ENCODE peak calls at places on chromosome 4, in six cellular contexts. X is epithelial cell of esophagus; D is effector memory CD4-positive, alpha-beta T cell; Q is cardiac fibroblast; P is brain microvascular endothelial cell; M is cardiac muscle cell. F is an unnamed sample.

GRCh38 chr4:165872443-165873297 is at the start of gene TLL1:
- DNase-seq in X (peak), D (no peak), Q (peak), P (no peak), M (peak), F (no peak)

GRCh38 chr4:153222162-153222789 is 18.0 kb downstream of the TRIM2 start:
- DNase-seq in X (peak), D (no peak), Q (peak), P (peak), M (peak), F (no peak)

GRCh38 chr4:109559983-109560686 is at the start of gene MCUB:
- DNase-seq in X (peak), D (peak), Q (peak), P (peak), M (peak), F (peak)

GRCh38 chr4:184475096-184475461 is 729 bp upstream of the IRF2 start:
- DNase-seq in X (peak), D (peak), Q (peak), P (peak), M (peak), F (peak)

GRCh38 chr4:158035662-158036195 is 137.1 kb downstream of the GASK1B start:
- DNase-seq in X (no peak), D (no peak), Q (no peak), P (no peak), M (no peak), F (no peak)

GRCh38 chr4:169899295-169899694 is 126.9 kb downstream of the MFAP3L start:
- DNase-seq in X (peak), D (no peak), Q (peak), P (peak), M (no peak), F (no peak)

GRCh38 chr4:19224820-19225219 is 1026.9 kb upstream of the SLIT2 start:
- DNase-seq in X (peak), D (no peak), Q (peak), P (no peak), M (peak), F (peak)

GRCh38 chr4:55635760-55636621 is at the start of gene NMU:
- DNase-seq in X (peak), D (no peak), Q (peak), P (no peak), M (peak), F (no peak)

GRCh38 chr4:170243662-170244288 is 154.0 kb upstream of the AADAT start:
- DNase-seq in X (peak), D (no peak), Q (no peak), P (no peak), M (no peak), F (no peak)

GRCh38 chr4:78876568-78877320 is 62.5 kb downstream of the PAQR3 start:
- DNase-seq in X (peak), D (no peak), Q (peak), P (no peak), M (no peak), F (no peak)

GRCh38 chr4:88962430-88962829 is 94.6 kb downstream of the FAM13A start:
- DNase-seq in X (peak), D (no peak), Q (no peak), P (no peak), M (no peak), F (no peak)

GRCh38 chr4:3856604-3857204 is 90.5 kb downstream of the ADRA2C start:
- DNase-seq in X (no peak), D (no peak), Q (no peak), P (no peak), M (no peak), F (no peak)

GRCh38 chr4:26032142-26032541 is 118.1 kb downstream of the SMIM20 start:
- DNase-seq in X (peak), D (no peak), Q (peak), P (peak), M (no peak), F (no peak)

GRCh38 chr4:94701606-94702300 is 56.0 kb upstream of the BMPR1B start:
- DNase-seq in X (no peak), D (no peak), Q (no peak), P (no peak), M (no peak), F (no peak)

GRCh38 chr4:85867281-85867680 is 392.3 kb downstream of the ARHGAP24 start:
- DNase-seq in X (no peak), D (no peak), Q (peak), P (no peak), M (no peak), F (no peak)

GRCh38 chr4:85869156-85869555 is 394.2 kb downstream of the ARHGAP24 start:
- DNase-seq in X (no peak), D (no peak), Q (peak), P (peak), M (no peak), F (no peak)

GRCh38 chr4:85864806-85865205 is 389.9 kb downstream of the ARHGAP24 start:
- DNase-seq in X (no peak), D (no peak), Q (no peak), P (no peak), M (no peak), F (no peak)

GRCh38 chr4:85865256-85865655 is 390.3 kb downstream of the ARHGAP24 start:
- DNase-seq in X (no peak), D (no peak), Q (no peak), P (no peak), M (no peak), F (no peak)

GRCh38 chr4:85866508-85866907 is 391.6 kb downstream of the ARHGAP24 start:
- DNase-seq in X (no peak), D (no peak), Q (peak), P (no peak), M (no peak), F (no peak)
- H3K4me3 ChIP-seq in X (no peak), D (no peak), Q (no peak), P (no peak), M (no peak), F (no peak)

GRCh38 chr4:178632415-178632814 is 1190.2 kb upstream of the AGA start:
- DNase-seq in X (no peak), D (no peak), Q (no peak), P (no peak), M (no peak), F (no peak)

DNA sequence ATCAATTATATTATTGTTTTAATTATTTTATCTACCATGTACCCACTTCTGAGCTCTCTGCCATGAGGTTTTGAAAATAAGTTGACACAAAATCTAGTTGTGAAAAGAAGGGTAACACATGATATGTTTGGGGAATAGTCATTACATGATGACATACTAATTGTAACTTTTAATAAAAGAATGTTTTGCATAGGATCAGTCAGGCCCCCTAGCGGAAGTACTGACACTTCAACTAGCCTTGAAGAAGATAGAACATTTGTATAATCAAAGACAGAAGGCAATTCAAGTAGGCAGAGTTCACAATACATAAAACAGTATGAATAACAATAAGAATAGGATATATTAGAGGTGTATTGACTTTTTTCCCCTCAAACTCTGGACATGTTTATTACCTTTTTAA is 1191.0 kb upstream of the AGA start:
- DNase-seq in X (peak), D (no peak), Q (no peak), P (no peak), M (no peak), F (peak)
- H3K4me3 ChIP-seq in X (no peak), D (no peak), Q (no peak), P (no peak), M (no peak), F (no peak)

DNA sequence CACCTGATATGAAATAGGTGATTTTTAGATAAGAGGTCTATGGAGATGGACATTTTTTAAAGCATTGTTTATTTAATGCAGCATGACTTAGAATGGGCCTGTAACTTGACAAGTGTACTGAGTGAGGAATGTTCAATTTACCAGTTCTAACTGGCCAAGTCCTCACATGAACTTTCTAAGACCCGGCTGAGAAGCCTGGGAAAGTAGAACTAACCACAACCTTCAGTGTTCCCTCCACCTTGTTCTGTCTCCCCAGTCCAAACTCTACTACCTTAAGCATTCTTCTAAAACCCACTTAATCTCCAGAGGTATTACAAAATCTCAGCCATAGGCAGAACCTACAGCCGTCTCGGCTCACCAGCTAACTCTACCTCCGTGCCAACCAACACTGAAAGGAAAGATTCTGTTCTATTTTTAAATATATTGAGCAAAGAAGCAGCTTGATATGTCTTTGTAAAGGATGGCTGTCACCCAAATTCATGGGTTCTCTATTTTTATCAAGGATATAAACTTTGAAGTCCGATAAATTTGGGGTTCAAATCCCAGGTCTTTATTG is 6.8 kb downstream of the PPARGC1A start:
- DNase-seq in X (peak), D (no peak), Q (no peak), P (no peak), M (no peak), F (no peak)
- H3K4me3 ChIP-seq in X (no peak), D (no peak), Q (no peak), P (no peak), M (no peak), F (no peak)

DNA sequence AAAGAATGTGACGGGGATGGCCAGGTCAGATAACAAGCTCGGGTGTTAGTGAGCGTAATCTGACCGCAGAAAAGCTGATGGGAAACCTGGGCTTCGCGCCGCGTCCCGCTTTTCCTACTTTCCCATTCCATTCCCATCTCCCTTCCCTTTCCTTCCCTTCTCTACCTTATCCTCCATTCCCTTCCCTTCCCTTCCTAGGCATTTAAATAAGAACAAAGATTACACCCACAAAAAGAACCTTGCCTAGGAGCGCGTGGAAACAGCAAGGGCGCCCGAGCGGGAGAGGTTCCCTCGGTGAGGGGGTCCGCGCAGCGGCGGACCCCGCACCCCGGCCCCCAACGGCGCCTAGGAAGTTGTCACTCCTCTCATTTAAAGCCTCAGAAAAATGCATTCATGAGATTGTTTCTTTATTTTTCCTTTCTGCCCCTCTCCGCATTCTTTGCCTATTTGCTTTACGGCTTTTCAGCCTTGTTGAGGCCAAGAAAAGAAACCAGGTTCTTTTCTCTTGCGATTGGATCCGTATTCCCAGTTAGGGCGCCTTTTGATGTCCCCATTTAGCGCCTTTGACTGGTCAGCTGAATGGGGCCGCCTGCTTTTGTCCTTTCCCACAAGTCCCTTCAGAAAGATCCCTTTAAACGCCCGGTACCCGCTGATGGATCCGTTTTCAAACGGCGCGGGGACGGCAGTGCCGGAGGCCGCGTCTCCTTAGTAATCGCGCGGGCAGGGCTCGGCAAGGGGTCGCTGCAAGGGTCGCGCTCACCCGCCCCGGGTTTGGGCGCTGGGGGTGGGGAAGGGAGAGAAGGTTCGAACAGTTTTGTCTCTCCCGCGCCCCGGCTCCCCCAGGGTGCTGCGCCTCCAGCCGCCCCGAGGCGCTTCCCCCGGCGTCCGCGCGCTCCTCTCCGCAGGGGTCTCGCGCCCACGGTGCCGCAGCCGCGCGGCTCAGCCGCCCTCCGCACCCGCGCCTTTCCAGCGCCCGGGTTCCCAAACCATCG is 54.1 kb upstream of the TMEM33 start:
- DNase-seq in X (no peak), D (no peak), Q (peak), P (no peak), M (no peak), F (no peak)
- H3K4me3 ChIP-seq in X (peak), D (peak), Q (no peak), P (no peak), M (peak), F (no peak)

GRCh38 chr4:163476761-163477438 is 3.3 kb upstream of the TKTL2 start:
- DNase-seq in X (no peak), D (no peak), Q (no peak), P (no peak), M (peak), F (no peak)

GRCh38 chr4:163473576-163473975 is at the start of gene TKTL2:
- DNase-seq in X (no peak), D (no peak), Q (no peak), P (no peak), M (no peak), F (no peak)

GRCh38 chr4:163473130-163473529 is 424 bp downstream of the TKTL2 start:
- DNase-seq in X (no peak), D (no peak), Q (no peak), P (no peak), M (no peak), F (no peak)

GRCh38 chr4:163474027-163474426 is 473 bp upstream of the TKTL2 start:
- DNase-seq in X (no peak), D (no peak), Q (no peak), P (no peak), M (no peak), F (no peak)
- H3K4me3 ChIP-seq in X (no peak), D (no peak), Q (no peak), P (no peak), M (no peak), F (no peak)

GRCh38 chr4:7938513-7939376 is 916 bp downstream of the AFAP1 start:
- DNase-seq in X (peak), D (no peak), Q (peak), P (no peak), M (peak), F (no peak)

GRCh38 chr4:7939377-7940108 is at the start of gene AFAP1:
- DNase-seq in X (peak), D (peak), Q (peak), P (peak), M (peak), F (peak)

GRCh38 chr4:7933631-7934510 is 5.8 kb downstream of the AFAP1 start:
- DNase-seq in X (no peak), D (no peak), Q (no peak), P (no peak), M (no peak), F (no peak)

GRCh38 chr4:7941111-7942018 is 1.7 kb upstream of the AFAP1 start:
- DNase-seq in X (peak), D (no peak), Q (no peak), P (no peak), M (no peak), F (no peak)

GRCh38 chr4:7936963-7937362 is 2.7 kb downstream of the AFAP1 start:
- DNase-seq in X (no peak), D (no peak), Q (no peak), P (no peak), M (no peak), F (no peak)
- H3K4me3 ChIP-seq in X (no peak), D (no peak), Q (peak), P (peak), M (no peak), F (no peak)

DNA sequence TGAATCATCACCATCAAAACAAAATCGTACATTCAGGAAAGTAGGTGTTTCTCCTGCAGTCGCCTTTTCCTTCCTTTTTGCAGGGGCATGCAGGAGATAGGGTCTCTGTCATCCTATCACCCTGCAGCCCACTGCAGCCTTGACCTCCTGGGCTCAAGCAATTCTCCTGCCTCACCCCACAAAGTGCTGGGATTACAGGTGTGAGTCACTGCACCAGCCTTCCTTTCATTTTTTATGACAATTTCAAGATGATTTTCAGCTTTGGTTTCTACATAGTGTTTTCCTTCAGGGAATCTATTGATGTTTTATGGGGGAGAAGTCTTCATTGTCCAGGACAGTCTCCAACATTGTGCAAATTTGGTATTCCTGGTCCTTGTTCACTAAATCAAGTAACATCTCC is 71.7 kb downstream of the USP38 start:
- DNase-seq in X (peak), D (no peak), Q (no peak), P (no peak), M (no peak), F (no peak)
- H3K4me3 ChIP-seq in X (no peak), D (no peak), Q (no peak), P (no peak), M (no peak), F (no peak)

GRCh38 chr4:140238353-140239041 is 84.5 kb upstream of the MAML3 start:
- DNase-seq in X (peak), D (no peak), Q (peak), P (peak), M (peak), F (no peak)
- H3K4me3 ChIP-seq in X (no peak), D (no peak), Q (no peak), P (no peak), M (no peak), F (no peak)

GRCh38 chr4:151223465-151223864 is 53.5 kb upstream of the PRSS48 start:
- DNase-seq in X (no peak), D (no peak), Q (no peak), P (no peak), M (no peak), F (no peak)

GRCh38 chr4:151231915-151232595 is 44.9 kb upstream of the PRSS48 start:
- DNase-seq in X (no peak), D (no peak), Q (no peak), P (peak), M (no peak), F (no peak)

GRCh38 chr4:151227731-151228130 is 49.2 kb upstream of the PRSS48 start:
- DNase-seq in X (peak), D (no peak), Q (peak), P (peak), M (no peak), F (no peak)

GRCh38 chr4:151228196-151229119 is 48.5 kb upstream of the PRSS48 start:
- DNase-seq in X (peak), D (no peak), Q (peak), P (peak), M (no peak), F (no peak)

GRCh38 chr4:151226004-151226932 is 50.7 kb upstream of the PRSS48 start:
- DNase-seq in X (peak), D (no peak), Q (peak), P (peak), M (no peak), F (no peak)
- H3K4me3 ChIP-seq in X (peak), D (no peak), Q (peak), P (peak), M (no peak), F (no peak)

F was measured in Jurkat, Clone E6-1.